ENCODE peak calls at places on chromosome 13, in nine cellular contexts. D is GM23338, A is cardiac fibroblast, Y is Caco-2, T is Panc1, L is nephron progenitor cell, C is progenitor cell of endocrine pancreas, X is fibroblast of lung, O is choroid plexus epithelial cell. H is an unnamed sample.

GRCh38 chr13:93529961-93530360 is 303.4 kb downstream of the GPC6 start:
- DNase-seq in D (no peak), A (peak; percentile 7), Y (no peak), T (no peak), L (no peak), C (no peak), X (no peak), O (peak; percentile 36), H (no peak)

GRCh38 chr13:26872444-26873173 is 112.0 kb upstream of the GPR12 start:
- DNase-seq in D (peak; percentile 91), A (peak; percentile 48), Y (peak; percentile 60), T (peak; percentile 8), L (peak; percentile 88), C (peak; percentile 63), X (no peak), O (peak; percentile 64), H (peak; percentile 24)

GRCh38 chr13:106361621-106362020 is 173.8 kb downstream of the EFNB2 start:
- DNase-seq in D (no peak), A (no peak), Y (no peak), T (no peak), L (no peak), C (no peak), X (no peak), O (no peak), H (no peak)

GRCh38 chr13:48526269-48526668 is 6.6 kb downstream of the RCBTB2 start:
- DNase-seq in D (no peak), A (no peak), Y (no peak), T (no peak), L (no peak), C (no peak), X (no peak), O (no peak), H (no peak)

GRCh38 chr13:33958964-33959363 is 141.0 kb downstream of the RFC3 start:
- DNase-seq in D (no peak), A (no peak), Y (no peak), T (no peak), L (no peak), C (no peak), X (no peak), O (no peak), H (no peak)

GRCh38 chr13:31043891-31044657 is 111.6 kb downstream of the TEX26 start:
- DNase-seq in D (peak; percentile 91), A (peak; percentile 87), Y (peak; percentile 87), T (peak; percentile 48), L (peak; percentile 82), C (peak; percentile 63), X (peak; percentile 71), O (peak; percentile 91), H (peak; percentile 66)

GRCh38 chr13:50735071-50735470 is 108.4 kb downstream of the DLEU7 start:
- DNase-seq in D (no peak), A (peak; percentile 62), Y (no peak), T (no peak), L (no peak), C (no peak), X (no peak), O (no peak), H (no peak)

GRCh38 chr13:42477588-42478190 is 96.3 kb upstream of the TNFSF11 start:
- DNase-seq in D (no peak), A (no peak), Y (no peak), T (no peak), L (no peak), C (no peak), X (no peak), O (peak; percentile 86), H (no peak)

GRCh38 chr13:20414475-20415287 is 111.0 kb downstream of the CRYL1 start:
- DNase-seq in D (peak; percentile 69), A (no peak), Y (no peak), T (no peak), L (peak; percentile 18), C (no peak), X (no peak), O (no peak), H (no peak)

GRCh38 chr13:43448605-43449004 is 338.2 kb downstream of the ENOX1 start:
- DNase-seq in D (no peak), A (no peak), Y (no peak), T (no peak), L (no peak), C (no peak), X (peak; percentile 10), O (no peak), H (no peak)

GRCh38 chr13:34076943-34077703 is 259.2 kb downstream of the RFC3 start:
- DNase-seq in D (peak; percentile 55), A (peak; percentile 58), Y (no peak), T (no peak), L (no peak), C (no peak), X (peak; percentile 79), O (peak; percentile 53), H (peak; percentile 87)

GRCh38 chr13:35014606-35015005 is 72.5 kb downstream of the NBEA start:
- DNase-seq in D (no peak), A (no peak), Y (no peak), T (no peak), L (peak; percentile 2), C (no peak), X (no peak), O (no peak), H (no peak)

GRCh38 chr13:71712988-71713653 is 153.9 kb downstream of the DACH1 start:
- DNase-seq in D (peak; percentile 69), A (peak; percentile 9), Y (peak; percentile 19), T (no peak), L (peak; percentile 60), C (no peak), X (peak; percentile 1), O (peak; percentile 68), H (no peak)

GRCh38 chr13:73556902-73557301 is 498.1 kb downstream of the KLF5 start:
- DNase-seq in D (no peak), A (peak; percentile 13), Y (no peak), T (no peak), L (no peak), C (no peak), X (peak; percentile 46), O (no peak), H (no peak)

GRCh38 chr13:80408270-80408669 is 67.3 kb upstream of the SPRY2 start:
- DNase-seq in D (peak; percentile 35), A (no peak), Y (peak; percentile 18), T (no peak), L (no peak), C (no peak), X (no peak), O (no peak), H (no peak)

GRCh38 chr13:77611068-77611467 is 75.6 kb downstream of the SCEL start:
- DNase-seq in D (no peak), A (no peak), Y (no peak), T (no peak), L (no peak), C (no peak), X (no peak), O (no peak), H (no peak)

GRCh38 chr13:41193469-41193868 is 900 bp downstream of the KBTBD7 start:
- DNase-seq in D (no peak), A (no peak), Y (no peak), T (no peak), L (no peak), C (no peak), X (no peak), O (no peak), H (no peak)

GRCh38 chr13:72379581-72379980 is 347.8 kb downstream of the MZT1 start:
- DNase-seq in D (no peak), A (peak; percentile 31), Y (no peak), T (no peak), L (no peak), C (no peak), X (peak; percentile 46), O (peak; percentile 2), H (peak; percentile 81)

GRCh38 chr13:71871180-71871754 is 4.3 kb upstream of the DACH1 start:
- DNase-seq in D (no peak), A (no peak), Y (no peak), T (no peak), L (no peak), C (no peak), X (no peak), O (no peak), H (no peak)

GRCh38 chr13:100828226-100828625 is 153.6 kb upstream of the TMTC4 start:
- DNase-seq in D (peak; percentile 70), A (no peak), Y (peak; percentile 23), T (no peak), L (no peak), C (no peak), X (no peak), O (peak; percentile 40), H (no peak)
- TF ChIP-seq CTCF in D (peak; percentile 77), A (no peak), Y (peak; percentile 57), T (peak; percentile 22), L (peak; percentile 23), C (peak; percentile 32), X (no peak), O (peak; percentile 40), H (no peak)

DNA sequence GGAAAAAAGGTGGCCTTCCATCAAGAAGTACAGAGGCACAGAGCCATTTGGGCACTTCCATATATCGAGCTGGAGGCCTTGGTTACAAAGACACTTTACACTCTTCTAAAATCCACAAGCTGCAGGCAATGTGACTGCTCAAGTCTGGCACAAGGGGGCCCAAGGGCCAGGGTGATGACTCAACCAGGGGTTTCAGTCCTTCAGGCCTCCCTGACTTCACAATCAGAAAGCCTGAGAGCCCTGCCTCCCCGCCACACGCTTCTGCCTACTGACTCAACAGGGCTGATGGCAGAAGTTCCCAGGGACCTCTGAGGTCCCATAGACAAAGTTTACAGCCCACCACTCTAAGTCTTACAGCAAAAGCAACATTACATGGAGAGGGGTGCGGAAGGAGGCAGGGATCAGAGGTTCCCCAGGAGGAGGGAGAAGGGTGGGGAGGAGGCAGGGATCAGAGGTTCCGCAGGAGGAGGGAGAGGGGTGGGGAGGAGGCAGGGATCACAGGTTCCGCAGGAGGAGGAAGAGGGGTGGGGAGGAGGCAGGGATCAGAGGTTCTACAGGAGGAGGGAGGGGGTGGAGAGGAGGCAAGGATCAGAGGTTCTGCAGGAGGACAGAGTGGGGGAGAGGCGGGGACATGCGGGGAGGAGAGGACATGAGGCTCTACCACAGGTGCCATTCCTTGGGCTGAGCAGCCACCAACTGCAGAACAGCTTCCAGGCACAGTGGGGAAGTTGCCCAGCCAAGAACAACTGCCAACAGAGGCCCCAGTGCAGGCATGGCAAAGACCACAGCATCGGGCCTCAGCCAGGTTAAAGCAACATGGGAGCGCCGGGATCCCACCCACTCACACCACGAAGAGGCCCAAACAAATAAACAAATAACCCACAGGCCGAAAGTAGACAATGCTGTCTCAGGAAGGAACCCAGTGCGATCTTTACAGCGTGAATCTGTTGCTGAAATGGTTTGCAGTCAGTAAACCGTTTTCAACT is 52.0 kb downstream of the SLC7A1 start:
- DNase-seq in D (peak; percentile 31), A (peak; percentile 48), Y (peak; percentile 14), T (no peak), L (no peak), C (no peak), X (peak; percentile 79), O (peak; percentile 76), H (peak; percentile 48)
- TF ChIP-seq CTCF in D (peak; percentile 21), A (no peak), Y (no peak), T (no peak), L (no peak), C (no peak), X (no peak), O (peak; percentile 42), H (peak; percentile 34)

GRCh38 chr13:37029617-37030016 is 29.0 kb downstream of the EXOSC8 start:
- DNase-seq in D (no peak), A (peak; percentile 23), Y (no peak), T (no peak), L (no peak), C (no peak), X (peak; percentile 49), O (peak; percentile 18), H (no peak)
- TF ChIP-seq CTCF in D (no peak), A (no peak), Y (no peak), T (no peak), L (no peak), C (no peak), X (no peak), O (no peak), H (no peak)

GRCh38 chr13:110841406-110841805 is 73.5 kb downstream of the ANKRD10 start:
- DNase-seq in D (no peak), A (no peak), Y (no peak), T (no peak), L (no peak), C (no peak), X (no peak), O (no peak), H (no peak)
- TF ChIP-seq CTCF in D (no peak), A (no peak), Y (no peak), T (no peak), L (no peak), C (no peak), X (no peak), O (no peak), H (no peak)

H was measured in HFFc6.